ENCODE peak calls at places on chromosomes 2 and 18, in six cellular contexts. P, A, E, L, I and Q are unnamed samples.
A peak's percentile ranks its signal among the peaks of the same experiment; 100 is the strongest.

GRCh38 chr2:240603846-240604245 is 17.3 kb downstream of the CAPN10 start:
- DNase-seq in P (no peak), E (no peak), A (no peak), I (no peak), L (no peak), Q (no peak)

GRCh38 chr2:206442854-206443734 is at the start of gene ADAM23:
- DNase-seq in A (peak; percentile 54), E (no peak), I (peak; percentile 85), P (peak; percentile 84), L (peak; percentile 42), Q (no peak)

GRCh38 chr18:31329787-31330438 is 12.0 kb downstream of the DSG1 start:
- DNase-seq in A (no peak), P (no peak), L (no peak), E (no peak), I (no peak), Q (no peak)

GRCh38 chr2:48398285-48399135 is 131.4 kb upstream of the STON1 start:
- DNase-seq in P (no peak), L (no peak), A (peak; percentile 43), E (no peak), I (no peak), Q (no peak)

GRCh38 chr2:63729362-63729761 is 112.3 kb upstream of the UGP2 start:
- DNase-seq in E (no peak), P (no peak), L (no peak), I (no peak), A (no peak), Q (no peak)

GRCh38 chr2:26449278-26450030 is 28.5 kb downstream of the OTOF start:
- DNase-seq in P (no peak), I (no peak), A (no peak), L (no peak), E (no peak), Q (no peak)

GRCh38 chr18:7317804-7318231 is 86.9 kb downstream of the LRRC30 start:
- DNase-seq in E (no peak), L (no peak), P (no peak), I (no peak), A (no peak), Q (no peak)

GRCh38 chr18:50694147-50694546 is 125.7 kb downstream of the MRO start:
- DNase-seq in L (no peak), I (no peak), P (no peak), E (no peak), A (no peak), Q (no peak)

GRCh38 chr2:99695121-99695773 is 205.4 kb upstream of the REV1 start:
- DNase-seq in P (no peak), A (no peak), E (no peak), L (no peak), I (no peak), Q (no peak)

GRCh38 chr2:69978157-69978904 is 16.9 kb upstream of the ASPRV1 start:
- DNase-seq in A (no peak), E (no peak), I (no peak), L (no peak), P (no peak), Q (no peak)

GRCh38 chr2:231929961-231930600 is 3.9 kb upstream of the NPPC start:
- DNase-seq in L (no peak), P (peak; percentile 41), A (no peak), E (no peak), I (peak; percentile 69), Q (no peak)

GRCh38 chr18:26052497-26052896 is 37.9 kb downstream of the SS18 start:
- DNase-seq in P (no peak), A (no peak), I (no peak), E (no peak), L (no peak), Q (no peak)

GRCh38 chr2:224946911-224947310 is 95.4 kb downstream of the DOCK10 start:
- DNase-seq in I (no peak), L (peak; percentile 15), E (no peak), P (peak; percentile 34), A (no peak), Q (no peak)

GRCh38 chr2:714005-714741 is 37.0 kb upstream of the TMEM18 start:
- DNase-seq in E (peak; percentile 49), L (peak; percentile 54), I (peak; percentile 79), P (peak; percentile 79), A (peak; percentile 74), Q (no peak)

GRCh38 chr2:26243643-26244478 is 571 bp downstream of the HADHA start:
- DNase-seq in E (no peak), L (no peak), A (peak; percentile 34), P (peak; percentile 7), I (peak; percentile 40), Q (no peak)

GRCh38 chr2:220279840-220280239 is 652.4 kb downstream of the SLC4A3 start:
- DNase-seq in A (no peak), E (no peak), L (no peak), P (peak; percentile 25), I (no peak), Q (no peak)

GRCh38 chr2:144426981-144427479 is 92.9 kb downstream of the ZEB2 start:
- DNase-seq in L (no peak), E (peak; percentile 82), I (no peak), P (no peak), A (peak; percentile 11), Q (no peak)

GRCh38 chr2:99957724-99958123 is 184.7 kb downstream of the AFF3 start:
- DNase-seq in E (no peak), I (no peak), A (no peak), L (no peak), P (peak; percentile 61), Q (no peak)

GRCh38 chr2:220747736-220748135 is 824.4 kb downstream of the EPHA4 start:
- DNase-seq in E (no peak), A (no peak), I (no peak), L (no peak), P (no peak), Q (no peak)

GRCh38 chr18:2910261-2910660 is 63.5 kb downstream of the EMILIN2 start:
- DNase-seq in P (no peak), A (no peak), E (no peak), I (no peak), L (no peak), Q (no peak)

GRCh38 chr2:96816836-96817702 is 1.0 kb downstream of the CNNM3 start:
- DNase-seq in L (no peak), E (peak; percentile 16), I (no peak), P (no peak), A (peak; percentile 25), Q (no peak)

GRCh38 chr2:209653164-209653563 is 118.5 kb upstream of the UNC80 start:
- DNase-seq in E (no peak), P (no peak), L (no peak), I (no peak), A (no peak), Q (no peak)

GRCh38 chr2:65456074-65456473 is 23.7 kb upstream of the SPRED2 start:
- DNase-seq in P (peak; percentile 56), L (no peak), E (no peak), A (no peak), I (no peak), Q (no peak)

GRCh38 chr2:239577306-239577705 is 176.5 kb upstream of the HDAC4 start:
- DNase-seq in A (no peak), I (no peak), E (no peak), L (no peak), P (no peak), Q (no peak)

GRCh38 chr18:59671533-59671932 is 25.7 kb downstream of the CCBE1 start:
- DNase-seq in E (no peak), P (no peak), L (no peak), I (no peak), A (no peak), Q (no peak)

GRCh38 chr2:37389984-37390765 is 45.7 kb downstream of the QPCT start:
- DNase-seq in E (peak; percentile 56), P (peak; percentile 65), I (peak; percentile 75), A (peak; percentile 79), L (peak; percentile 76), Q (no peak)